ENCODE peak calls at places on chromosomes 6 and 20, in six cellular contexts. I is cardiac muscle cell, T is endothelial cell, Z is H54, L is memory B cell, N is NCI-H2029. E is an unnamed sample.

GRCh38 chr6:111791415-111791814 is 81.8 kb downstream of the FYN start:
- DNase-seq in I (no peak), T (no peak), Z (no peak), L (no peak), N (no peak), E (no peak)

GRCh38 chr20:7853493-7853892 is 86.8 kb downstream of the HAO1 start:
- DNase-seq in I (no peak), T (no peak), Z (no peak), L (no peak), N (no peak), E (no peak)

GRCh38 chr6:162468326-162468725 is 259.2 kb downstream of the PRKN start:
- DNase-seq in I (no peak), T (no peak), Z (no peak), L (no peak), N (no peak), E (no peak)

GRCh38 chr6:43457643-43458042 is 2.3 kb upstream of the DLK2 start:
- DNase-seq in I (no peak), T (no peak), Z (no peak), L (no peak), N (no peak), E (no peak)

GRCh38 chr6:35146453-35146852 is 5.3 kb upstream of the TCP11 start:
- DNase-seq in I (peak), T (peak), Z (no peak), L (no peak), N (peak), E (no peak)

GRCh38 chr6:125910518-125910917 is 46.1 kb upstream of the HINT3 start:
- DNase-seq in I (no peak), T (no peak), Z (no peak), L (no peak), N (no peak), E (no peak)

GRCh38 chr20:62230696-62231095 is 7.6 kb upstream of the OSBPL2 start:
- DNase-seq in I (no peak), T (no peak), Z (no peak), L (no peak), N (no peak), E (no peak)

GRCh38 chr6:1262704-1263038 is 49.2 kb upstream of the FOXQ1 start:
- DNase-seq in I (no peak), T (no peak), Z (no peak), L (no peak), N (no peak), E (no peak)

GRCh38 chr6:120055071-120055470 is 705.5 kb upstream of the MAN1A1 start:
- DNase-seq in I (no peak), T (no peak), Z (no peak), L (no peak), N (no peak), E (no peak)

GRCh38 chr20:37345339-37346231 is at the start of gene SRC:
- DNase-seq in I (peak), T (peak), Z (peak), L (peak), N (peak), E (no peak)

GRCh38 chr6:2891768-2892170 is 11.3 kb downstream of the SERPINB9 start:
- DNase-seq in I (no peak), T (no peak), Z (no peak), L (peak), N (peak), E (no peak)

GRCh38 chr20:62366370-62367135 is 559 bp downstream of the LAMA5 start:
- DNase-seq in I (peak), T (no peak), Z (no peak), L (peak), N (peak), E (no peak)

GRCh38 chr6:39899540-39900295 is 34.5 kb downstream of the MOCS1 start:
- DNase-seq in I (no peak), T (no peak), Z (no peak), L (no peak), N (no peak), E (no peak)

GRCh38 chr20:25239387-25240370 is 8.2 kb upstream of the PYGB start:
- DNase-seq in I (no peak), T (no peak), Z (no peak), L (no peak), N (no peak), E (no peak)

GRCh38 chr6:144215932-144216667 is 65.8 kb downstream of the STX11 start:
- DNase-seq in I (peak), T (peak), Z (peak), L (peak), N (peak), E (peak)

GRCh38 chr6:143060806-143061596 is at the start of gene AIG1:
- DNase-seq in I (no peak), T (peak), Z (no peak), L (peak), N (peak), E (no peak)

GRCh38 chr6:24149836-24150235 is 23.8 kb downstream of the NRSN1 start:
- DNase-seq in I (no peak), T (no peak), Z (no peak), L (no peak), N (no peak), E (no peak)

GRCh38 chr20:40812415-40813212 is 123.6 kb upstream of the MAFB start:
- DNase-seq in I (no peak), T (no peak), Z (peak), L (no peak), N (no peak), E (no peak)

GRCh38 chr6:151242420-151242841 is 2.7 kb downstream of the AKAP12 start:
- DNase-seq in I (no peak), T (no peak), Z (no peak), L (no peak), N (no peak), E (no peak)

GRCh38 chr6:143187173-143187908 is 126.7 kb downstream of the AIG1 start:
- DNase-seq in I (no peak), T (no peak), Z (no peak), L (no peak), N (no peak), E (no peak)

GRCh38 chr6:10759312-10759839 is 11.8 kb downstream of the TMEM14B start:
- DNase-seq in I (peak), T (no peak), Z (peak), L (no peak), N (no peak), E (peak)

GRCh38 chr20:45066372-45066771 is 34.6 kb downstream of the KCNS1 start:
- DNase-seq in I (no peak), T (no peak), Z (no peak), L (no peak), N (no peak), E (no peak)

GRCh38 chr20:57618091-57618765 is 2.0 kb downstream of the ZBP1 start:
- DNase-seq in I (no peak), T (no peak), Z (peak), L (no peak), N (peak), E (no peak)

GRCh38 chr6:16674666-16675392 is 86.4 kb downstream of the ATXN1 start:
- DNase-seq in I (no peak), T (no peak), Z (no peak), L (no peak), N (no peak), E (no peak)

GRCh38 chr6:31768717-31769257 is 6.3 kb downstream of the SAPCD1 start:
- DNase-seq in I (no peak), T (no peak), Z (no peak), L (no peak), N (no peak), E (no peak)

GRCh38 chr6:41846666-41847237 is 48.4 kb downstream of the USP49 start:
- DNase-seq in I (peak), T (peak), Z (peak), L (peak), N (peak), E (peak)

GRCh38 chr6:17580518-17581048 is 19.5 kb upstream of the FAM8A1 start:
- DNase-seq in I (peak), T (peak), Z (no peak), L (no peak), N (peak), E (peak)

GRCh38 chr20:34546751-34547181 is 11.8 kb upstream of the MAP1LC3A start:
- DNase-seq in I (no peak), T (no peak), Z (no peak), L (no peak), N (peak), E (peak)

GRCh38 chr6:71851214-71851613 is 35.1 kb upstream of the RIMS1 start:
- DNase-seq in I (no peak), T (no peak), Z (no peak), L (no peak), N (no peak), E (no peak)

GRCh38 chr6:160041608-160042007 is 72.7 kb downstream of the IGF2R start:
- DNase-seq in I (no peak), T (no peak), Z (no peak), L (no peak), N (peak), E (no peak)

GRCh38 chr6:16851044-16851540 is 89.8 kb upstream of the ATXN1 start:
- DNase-seq in I (no peak), T (no peak), Z (no peak), L (no peak), N (no peak), E (no peak)

GRCh38 chr20:32963176-32963575 is 41.1 kb downstream of the SUN5 start:
- DNase-seq in I (no peak), T (no peak), Z (no peak), L (peak), N (no peak), E (no peak)

GRCh38 chr6:26332408-26332807 is 32.6 kb upstream of the BTN3A2 start:
- DNase-seq in I (no peak), T (no peak), Z (no peak), L (no peak), N (no peak), E (no peak)

E was measured in SHP77 treated with DMSO at 0.1 percent for 48 hours.